ENCODE peak calls at places on chromosomes 4 and X, in six cellular contexts. W is HL-60; C is hepatic stellate cell; L is Right ventricle myocardium superior; J is activated naive CD4-positive, alpha-beta T cell; I is kidney epithelial cell. D is an unnamed sample.

GRCh38 chrX:85379174-85379907 is at the start of gene POF1B:
- DNase-seq in W (no peak), C (no peak), L (no peak), J (no peak), I (no peak), D (no peak)

GRCh38 chr4:140870427-140870826 is 114.2 kb upstream of the TBC1D9 start:
- DNase-seq in W (no peak), C (no peak), L (no peak), J (no peak), I (no peak), D (no peak)

GRCh38 chr4:24060932-24061331 is 171.1 kb upstream of the PPARGC1A start:
- DNase-seq in W (no peak), C (no peak), L (no peak), J (no peak), I (no peak), D (no peak)

GRCh38 chr4:105022811-105023667 is 123.6 kb upstream of the TET2 start:
- DNase-seq in W (peak), C (no peak), L (no peak), J (no peak), I (no peak), D (no peak)

GRCh38 chr4:78298618-78299017 is 241.5 kb downstream of the FRAS1 start:
- DNase-seq in W (no peak), C (no peak), L (no peak), J (no peak), I (no peak), D (no peak)

GRCh38 chr4:100780126-100780525 is 262.3 kb upstream of the EMCN start:
- DNase-seq in W (no peak), C (no peak), L (no peak), J (no peak), I (no peak), D (no peak)

GRCh38 chrX:10749113-10749512 is 128.7 kb upstream of the MID1 start:
- DNase-seq in W (no peak), C (peak), L (no peak), J (no peak), I (no peak), D (no peak)

GRCh38 chr4:186765138-186765537 is 41.5 kb upstream of the FAT1 start:
- DNase-seq in W (no peak), C (no peak), L (no peak), J (no peak), I (no peak), D (no peak)

GRCh38 chr4:184796906-184797305 is 28.9 kb downstream of the ACSL1 start:
- DNase-seq in W (no peak), C (no peak), L (no peak), J (no peak), I (no peak), D (no peak)

GRCh38 chr4:85398276-85398675 is 76.7 kb upstream of the ARHGAP24 start:
- DNase-seq in W (no peak), C (no peak), L (peak), J (no peak), I (no peak), D (no peak)

GRCh38 chrX:123731258-123731986 is 1.4 kb downstream of the THOC2 start:
- DNase-seq in W (peak), C (no peak), L (no peak), J (no peak), I (no peak), D (peak)

GRCh38 chr4:54228064-54228527 is 997 bp upstream of the PDGFRA start:
- DNase-seq in W (no peak), C (peak), L (peak), J (peak), I (no peak), D (no peak)

GRCh38 chr4:159607824-159608223 is 504.9 kb downstream of the RAPGEF2 start:
- DNase-seq in W (no peak), C (no peak), L (no peak), J (no peak), I (no peak), D (no peak)

GRCh38 chr4:100311181-100311580 is 120.9 kb upstream of the DDIT4L start:
- DNase-seq in W (peak), C (no peak), L (no peak), J (no peak), I (no peak), D (no peak)

GRCh38 chr4:78551420-78552351 is at the start of gene ANXA3:
- DNase-seq in W (peak), C (peak), L (peak), J (no peak), I (no peak), D (no peak)

GRCh38 chr4:84879651-84880200 is 86.8 kb downstream of the WDFY3 start:
- DNase-seq in W (no peak), C (no peak), L (no peak), J (no peak), I (no peak), D (no peak)

GRCh38 chr4:26503427-26503826 is 13.1 kb upstream of the CCKAR start:
- DNase-seq in W (no peak), C (no peak), L (no peak), J (no peak), I (no peak), D (no peak)

GRCh38 chr4:2067446-2068197 is 8.5 kb downstream of the NAT8L start:
- DNase-seq in W (no peak), C (no peak), L (peak), J (no peak), I (no peak), D (no peak)

GRCh38 chr4:71382569-71383560 is 44.0 kb downstream of the SLC4A4 start:
- DNase-seq in W (no peak), C (no peak), L (no peak), J (no peak), I (no peak), D (no peak)

GRCh38 chrX:106898462-106898861 is 4.7 kb downstream of the RIPPLY1 start:
- DNase-seq in W (peak), C (peak), L (no peak), J (no peak), I (no peak), D (no peak)

GRCh38 chr4:102500371-102501175 is 586 bp upstream of the NFKB1 start:
- DNase-seq in W (peak), C (peak), L (peak), J (no peak), I (no peak), D (peak)

GRCh38 chrX:24215282-24215681 is 65.8 kb downstream of the ZFX start:
- DNase-seq in W (no peak), C (no peak), L (no peak), J (no peak), I (no peak), D (no peak)

GRCh38 chr4:119394826-119395225 is 72.9 kb upstream of the FABP2 start:
- DNase-seq in W (no peak), C (no peak), L (no peak), J (no peak), I (no peak), D (no peak)

GRCh38 chrX:154097597-154098541 is at the start of gene MECP2:
- DNase-seq in W (peak), C (peak), L (peak), J (peak), I (peak), D (peak)

GRCh38 chr4:94642561-94642866 is 115.2 kb upstream of the BMPR1B start:
- DNase-seq in W (no peak), C (no peak), L (no peak), J (no peak), I (peak), D (no peak)